ENCODE peak calls at places on chromosomes 3 and 15, in six cellular contexts. One of them, this sample, is unnamed.
A peak's percentile ranks its signal among the peaks of the same experiment; 100 is the strongest.

GRCh38 chr3:12708584-12709192 is 44.8 kb upstream of the RAF1 start:
- DNase-seq in neural progenitor cell: no peak
- DNase-seq in prostate gland: no peak
- DNase-seq in tibial nerve: no peak
- DNase-seq in PC-9: peak; percentile 62
- DNase-seq in esophagus squamous epithelium: no peak
- DNase-seq in this sample: peak; percentile 25

GRCh38 chr15:65066001-65066634 is 1.7 kb downstream of the RASL12 start:
- DNase-seq in neural progenitor cell: peak; percentile 30
- DNase-seq in prostate gland: no peak
- DNase-seq in tibial nerve: no peak
- DNase-seq in PC-9: no peak
- DNase-seq in esophagus squamous epithelium: no peak
- DNase-seq in this sample: no peak

GRCh38 chr3:121995190-121996137 is 26.6 kb downstream of the ILDR1 start:
- DNase-seq in neural progenitor cell: peak; percentile 76
- DNase-seq in prostate gland: peak; percentile 49
- DNase-seq in tibial nerve: peak; percentile 20
- DNase-seq in PC-9: peak; percentile 74
- DNase-seq in esophagus squamous epithelium: peak; percentile 10
- DNase-seq in this sample: peak; percentile 76

GRCh38 chr3:114442251-114442650 is 148.4 kb downstream of the TIGIT start:
- DNase-seq in neural progenitor cell: no peak
- DNase-seq in prostate gland: no peak
- DNase-seq in tibial nerve: no peak
- DNase-seq in PC-9: peak; percentile 3
- DNase-seq in esophagus squamous epithelium: no peak
- DNase-seq in this sample: no peak

GRCh38 chr3:148389916-148390315 is 307.8 kb upstream of the AGTR1 start:
- DNase-seq in neural progenitor cell: no peak
- DNase-seq in prostate gland: no peak
- DNase-seq in tibial nerve: no peak
- DNase-seq in PC-9: no peak
- DNase-seq in esophagus squamous epithelium: no peak
- DNase-seq in this sample: no peak

GRCh38 chr15:37220949-37221670 is 120.8 kb upstream of the MEIS2 start:
- DNase-seq in neural progenitor cell: no peak
- DNase-seq in prostate gland: no peak
- DNase-seq in tibial nerve: no peak
- DNase-seq in PC-9: no peak
- DNase-seq in esophagus squamous epithelium: no peak
- DNase-seq in this sample: no peak

GRCh38 chr3:186930639-186931486 is 537 bp downstream of the ST6GAL1 start:
- DNase-seq in neural progenitor cell: peak; percentile 93
- DNase-seq in prostate gland: peak; percentile 54
- DNase-seq in tibial nerve: peak; percentile 15
- DNase-seq in PC-9: peak; percentile 71
- DNase-seq in esophagus squamous epithelium: peak; percentile 22
- DNase-seq in this sample: peak; percentile 34

GRCh38 chr15:71336671-71337070 is 221.4 kb downstream of the THSD4 start:
- DNase-seq in neural progenitor cell: no peak
- DNase-seq in prostate gland: no peak
- DNase-seq in tibial nerve: no peak
- DNase-seq in PC-9: no peak
- DNase-seq in esophagus squamous epithelium: no peak
- DNase-seq in this sample: no peak

GRCh38 chr3:193896419-193896818 is 239.5 kb upstream of the HES1 start:
- DNase-seq in neural progenitor cell: no peak
- DNase-seq in prostate gland: no peak
- DNase-seq in tibial nerve: no peak
- DNase-seq in PC-9: no peak
- DNase-seq in esophagus squamous epithelium: no peak
- DNase-seq in this sample: no peak

GRCh38 chr3:11544413-11545181 is 99.1 kb downstream of the VGLL4 start:
- DNase-seq in neural progenitor cell: peak; percentile 55
- DNase-seq in prostate gland: no peak
- DNase-seq in tibial nerve: peak; percentile 12
- DNase-seq in PC-9: peak; percentile 29
- DNase-seq in esophagus squamous epithelium: no peak
- DNase-seq in this sample: peak; percentile 30

GRCh38 chr3:113157408-113157980 is 53.9 kb upstream of the BOC start:
- DNase-seq in neural progenitor cell: no peak
- DNase-seq in prostate gland: no peak
- DNase-seq in tibial nerve: peak; percentile 29
- DNase-seq in PC-9: no peak
- DNase-seq in esophagus squamous epithelium: no peak
- DNase-seq in this sample: peak; percentile 28

GRCh38 chr3:113151475-113152031 is 59.8 kb upstream of the BOC start:
- DNase-seq in neural progenitor cell: no peak
- DNase-seq in prostate gland: no peak
- DNase-seq in tibial nerve: no peak
- DNase-seq in PC-9: no peak
- DNase-seq in esophagus squamous epithelium: no peak
- DNase-seq in this sample: no peak

GRCh38 chr3:113150253-113150652 is 61.1 kb upstream of the BOC start:
- DNase-seq in neural progenitor cell: no peak
- DNase-seq in prostate gland: no peak
- DNase-seq in tibial nerve: no peak
- DNase-seq in PC-9: no peak
- DNase-seq in esophagus squamous epithelium: no peak
- DNase-seq in this sample: no peak

GRCh38 chr3:113156816-113157333 is 54.5 kb upstream of the BOC start:
- DNase-seq in neural progenitor cell: no peak
- DNase-seq in prostate gland: no peak
- DNase-seq in tibial nerve: no peak
- DNase-seq in PC-9: no peak
- DNase-seq in esophagus squamous epithelium: no peak
- DNase-seq in this sample: no peak

DNA sequence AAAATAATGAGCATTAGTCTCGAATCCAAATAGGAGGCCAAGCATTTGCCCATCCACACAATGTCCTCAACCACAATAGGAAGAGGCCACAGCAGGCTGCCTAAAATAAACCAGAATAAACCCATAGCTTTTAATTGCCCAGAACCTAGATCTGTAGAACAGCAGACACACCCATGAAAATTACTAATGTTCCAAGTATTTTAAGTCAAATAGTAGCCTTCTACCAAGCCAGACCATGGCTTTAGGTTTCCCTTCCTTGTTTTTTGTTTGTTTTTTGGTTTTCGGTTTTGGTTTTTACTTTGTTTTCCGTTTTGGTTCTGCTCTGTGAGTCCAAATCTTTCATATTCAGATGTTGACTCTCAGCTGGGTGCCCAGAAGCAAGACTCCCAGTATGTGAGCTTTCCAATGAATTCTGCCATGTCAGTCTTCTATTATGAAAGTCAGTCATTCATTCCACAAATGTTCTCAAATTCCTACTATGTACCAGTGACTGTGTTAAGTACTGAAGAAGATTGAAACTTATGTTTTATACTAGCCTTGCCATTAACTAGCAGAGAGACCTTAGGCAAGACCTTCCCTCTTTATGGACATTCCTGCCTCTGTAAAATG is 57.8 kb upstream of the BOC start:
- DNase-seq in neural progenitor cell: no peak
- DNase-seq in prostate gland: no peak
- DNase-seq in tibial nerve: no peak
- DNase-seq in PC-9: no peak
- DNase-seq in esophagus squamous epithelium: no peak
- DNase-seq in this sample: no peak
- H3K4me3 ChIP-seq in neural progenitor cell: no peak overlapping the region
- H3K4me3 ChIP-seq in prostate gland: no peak overlapping the region
- H3K4me3 ChIP-seq in tibial nerve: no peak overlapping the region
- H3K4me3 ChIP-seq in PC-9: no peak overlapping the region
- H3K4me3 ChIP-seq in esophagus squamous epithelium: no peak overlapping the region
- H3K4me3 ChIP-seq in this sample: no peak overlapping the region

GRCh38 chr15:55475842-55476241 is 32.2 kb downstream of the DNAAF4 start:
- DNase-seq in neural progenitor cell: no peak
- DNase-seq in prostate gland: no peak
- DNase-seq in tibial nerve: no peak
- DNase-seq in PC-9: no peak
- DNase-seq in esophagus squamous epithelium: no peak
- DNase-seq in this sample: no peak
- H3K4me3 ChIP-seq in neural progenitor cell: no peak overlapping the region
- H3K4me3 ChIP-seq in prostate gland: no peak overlapping the region
- H3K4me3 ChIP-seq in tibial nerve: no peak overlapping the region
- H3K4me3 ChIP-seq in PC-9: no peak overlapping the region
- H3K4me3 ChIP-seq in esophagus squamous epithelium: no peak overlapping the region
- H3K4me3 ChIP-seq in this sample: no peak overlapping the region

GRCh38 chr3:112117415-112117814 is 15.6 kb downstream of the GCSAM start:
- DNase-seq in neural progenitor cell: no peak
- DNase-seq in prostate gland: no peak
- DNase-seq in tibial nerve: no peak
- DNase-seq in PC-9: no peak
- DNase-seq in esophagus squamous epithelium: no peak
- DNase-seq in this sample: no peak

GRCh38 chr3:112120485-112120836 is 12.6 kb downstream of the GCSAM start:
- DNase-seq in neural progenitor cell: no peak
- DNase-seq in prostate gland: no peak
- DNase-seq in tibial nerve: no peak
- DNase-seq in PC-9: no peak
- DNase-seq in esophagus squamous epithelium: no peak
- DNase-seq in this sample: no peak

GRCh38 chr3:112117826-112118571 is 15.0 kb downstream of the GCSAM start:
- DNase-seq in neural progenitor cell: peak; percentile 25
- DNase-seq in prostate gland: no peak
- DNase-seq in tibial nerve: no peak
- DNase-seq in PC-9: no peak
- DNase-seq in esophagus squamous epithelium: no peak
- DNase-seq in this sample: no peak

GRCh38 chr3:112121577-112122547 is 11.2 kb downstream of the GCSAM start:
- DNase-seq in neural progenitor cell: no peak
- DNase-seq in prostate gland: no peak
- DNase-seq in tibial nerve: no peak
- DNase-seq in PC-9: no peak
- DNase-seq in esophagus squamous epithelium: no peak
- DNase-seq in this sample: no peak

DNA sequence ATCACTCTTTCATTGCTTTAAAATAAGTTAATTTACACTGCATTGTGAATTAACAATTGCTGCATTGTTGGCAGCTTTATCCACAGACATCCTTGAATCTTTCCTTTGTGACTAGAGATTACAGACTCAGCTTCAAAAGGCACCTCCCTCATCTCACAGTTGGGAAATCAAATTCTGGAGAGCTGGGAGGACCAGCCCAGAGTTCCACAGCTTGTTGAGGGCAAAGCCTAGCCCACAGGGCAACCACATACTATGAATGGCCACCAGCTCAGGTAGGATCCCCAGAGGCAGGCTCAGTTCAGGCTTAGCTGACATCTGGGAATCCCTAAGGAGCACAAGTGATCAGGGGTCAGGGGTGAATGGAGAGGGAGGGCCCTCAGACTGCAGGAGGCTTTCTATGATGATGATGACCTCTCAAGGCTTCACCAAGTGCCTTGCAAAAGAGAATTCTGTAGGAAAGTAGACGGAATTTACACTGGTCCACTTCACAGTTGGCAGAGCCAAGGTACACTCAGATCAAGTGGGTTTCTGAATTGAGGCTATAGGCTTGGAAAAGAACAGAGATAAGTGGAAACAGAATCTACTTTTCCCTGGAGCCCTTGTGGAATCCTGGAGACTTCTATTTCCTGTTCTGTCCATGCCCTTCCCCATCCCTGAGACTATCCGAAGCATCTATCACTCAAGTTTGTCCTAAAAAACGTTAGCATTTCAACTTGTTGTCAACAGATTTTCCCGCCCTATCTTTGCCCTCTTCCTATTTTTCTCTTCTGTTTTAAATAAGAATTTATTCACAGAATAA is 13.2 kb downstream of the GCSAM start:
- DNase-seq in neural progenitor cell: peak; percentile 12
- DNase-seq in prostate gland: no peak
- DNase-seq in tibial nerve: no peak
- DNase-seq in PC-9: no peak
- DNase-seq in esophagus squamous epithelium: no peak
- DNase-seq in this sample: no peak
- H3K4me3 ChIP-seq in neural progenitor cell: no peak overlapping the region
- H3K4me3 ChIP-seq in prostate gland: no peak overlapping the region
- H3K4me3 ChIP-seq in tibial nerve: no peak overlapping the region
- H3K4me3 ChIP-seq in PC-9: no peak overlapping the region
- H3K4me3 ChIP-seq in esophagus squamous epithelium: no peak overlapping the region
- H3K4me3 ChIP-seq in this sample: no peak overlapping the region

GRCh38 chr3:37991823-37992222 is 1.2 kb downstream of the VILL start:
- DNase-seq in neural progenitor cell: no peak
- DNase-seq in prostate gland: no peak
- DNase-seq in tibial nerve: peak; percentile 9
- DNase-seq in PC-9: no peak
- DNase-seq in esophagus squamous epithelium: no peak
- DNase-seq in this sample: no peak
- H3K4me3 ChIP-seq in neural progenitor cell: no peak overlapping the region
- H3K4me3 ChIP-seq in prostate gland: no peak overlapping the region
- H3K4me3 ChIP-seq in tibial nerve: no peak overlapping the region
- H3K4me3 ChIP-seq in PC-9: peak overlapping the region; percentile 53
- H3K4me3 ChIP-seq in esophagus squamous epithelium: no peak overlapping the region
- H3K4me3 ChIP-seq in this sample: no peak overlapping the region

GRCh38 chr3:31409389-31409788 is 123.3 kb upstream of the STT3B start:
- DNase-seq in neural progenitor cell: no peak
- DNase-seq in prostate gland: no peak
- DNase-seq in tibial nerve: no peak
- DNase-seq in PC-9: no peak
- DNase-seq in esophagus squamous epithelium: no peak
- DNase-seq in this sample: no peak
- H3K4me3 ChIP-seq in neural progenitor cell: no peak overlapping the region
- H3K4me3 ChIP-seq in prostate gland: no peak overlapping the region
- H3K4me3 ChIP-seq in tibial nerve: no peak overlapping the region
- H3K4me3 ChIP-seq in PC-9: no peak overlapping the region
- H3K4me3 ChIP-seq in esophagus squamous epithelium: no peak overlapping the region
- H3K4me3 ChIP-seq in this sample: no peak overlapping the region

GRCh38 chr15:90419202-90419601 is 31.2 kb downstream of the IQGAP1 start:
- DNase-seq in neural progenitor cell: no peak
- DNase-seq in prostate gland: no peak
- DNase-seq in tibial nerve: no peak
- DNase-seq in PC-9: no peak
- DNase-seq in esophagus squamous epithelium: no peak
- DNase-seq in this sample: no peak
- H3K4me3 ChIP-seq in neural progenitor cell: no peak overlapping the region
- H3K4me3 ChIP-seq in prostate gland: no peak overlapping the region
- H3K4me3 ChIP-seq in tibial nerve: no peak overlapping the region
- H3K4me3 ChIP-seq in PC-9: peak overlapping the region; percentile 26
- H3K4me3 ChIP-seq in esophagus squamous epithelium: no peak overlapping the region
- H3K4me3 ChIP-seq in this sample: no peak overlapping the region

This sample was measured in body of pancreas.